ENCODE peak calls at places on chromosomes 11 and 22, in seven cellular contexts. One of them, this sample, is unnamed.

GRCh38 chr11:36264601-36265344 is 24.5 kb downstream of the COMMD9 start:
- DNase-seq in adrenal gland: no peak
- DNase-seq in PC-3: no peak
- DNase-seq in Panc1: no peak
- DNase-seq in IMR-90: no peak
- DNase-seq in body of pancreas: no peak
- DNase-seq in CD4-positive, alpha-beta memory T cell: no peak
- DNase-seq in this sample: no peak

GRCh38 chr11:16685914-16686313 is 52.5 kb upstream of the C11orf58 start:
- DNase-seq in adrenal gland: no peak
- DNase-seq in PC-3: no peak
- DNase-seq in Panc1: no peak
- DNase-seq in IMR-90: no peak
- DNase-seq in body of pancreas: no peak
- DNase-seq in CD4-positive, alpha-beta memory T cell: no peak
- DNase-seq in this sample: no peak

GRCh38 chr11:20337526-20338154 is 25.9 kb upstream of the HTATIP2 start:
- DNase-seq in adrenal gland: no peak
- DNase-seq in PC-3: peak; percentile 47
- DNase-seq in Panc1: no peak
- DNase-seq in IMR-90: peak; percentile 11
- DNase-seq in body of pancreas: no peak
- DNase-seq in CD4-positive, alpha-beta memory T cell: no peak
- DNase-seq in this sample: no peak

GRCh38 chr11:83933008-83933407 is 646.8 kb upstream of the CCDC90B start:
- DNase-seq in adrenal gland: no peak
- DNase-seq in PC-3: no peak
- DNase-seq in Panc1: no peak
- DNase-seq in IMR-90: no peak
- DNase-seq in body of pancreas: no peak
- DNase-seq in CD4-positive, alpha-beta memory T cell: no peak
- DNase-seq in this sample: no peak

GRCh38 chr11:130178441-130178971 is 18.9 kb downstream of the ST14 start:
- DNase-seq in adrenal gland: no peak
- DNase-seq in PC-3: no peak
- DNase-seq in Panc1: no peak
- DNase-seq in IMR-90: peak; percentile 10
- DNase-seq in body of pancreas: no peak
- DNase-seq in CD4-positive, alpha-beta memory T cell: no peak
- DNase-seq in this sample: no peak

GRCh38 chr11:114846040-114846791 is 167.9 kb downstream of the NXPE2 start:
- DNase-seq in adrenal gland: no peak
- DNase-seq in PC-3: no peak
- DNase-seq in Panc1: no peak
- DNase-seq in IMR-90: no peak
- DNase-seq in body of pancreas: peak; percentile 24
- DNase-seq in CD4-positive, alpha-beta memory T cell: no peak
- DNase-seq in this sample: no peak

GRCh38 chr11:45755281-45755859 is 49.6 kb upstream of the SLC35C1 start:
- DNase-seq in adrenal gland: no peak
- DNase-seq in PC-3: no peak
- DNase-seq in Panc1: no peak
- DNase-seq in IMR-90: no peak
- DNase-seq in body of pancreas: no peak
- DNase-seq in CD4-positive, alpha-beta memory T cell: no peak
- DNase-seq in this sample: no peak

GRCh38 chr22:40310081-40310770 is 36.1 kb upstream of the ADSL start:
- DNase-seq in adrenal gland: no peak
- DNase-seq in PC-3: no peak
- DNase-seq in Panc1: no peak
- DNase-seq in IMR-90: peak; percentile 93
- DNase-seq in body of pancreas: no peak
- DNase-seq in CD4-positive, alpha-beta memory T cell: no peak
- DNase-seq in this sample: no peak

GRCh38 chr11:86041975-86042378 is 26.9 kb downstream of the PICALM start:
- DNase-seq in adrenal gland: peak; percentile 62
- DNase-seq in PC-3: peak; percentile 92
- DNase-seq in Panc1: peak; percentile 90
- DNase-seq in IMR-90: peak; percentile 94
- DNase-seq in body of pancreas: peak; percentile 71
- DNase-seq in CD4-positive, alpha-beta memory T cell: peak; percentile 75
- DNase-seq in this sample: no peak

GRCh38 chr11:58786693-58787092 is 55.0 kb upstream of the GLYAT start:
- DNase-seq in adrenal gland: no peak
- DNase-seq in PC-3: no peak
- DNase-seq in Panc1: no peak
- DNase-seq in IMR-90: no peak
- DNase-seq in body of pancreas: no peak
- DNase-seq in CD4-positive, alpha-beta memory T cell: no peak
- DNase-seq in this sample: no peak

GRCh38 chr22:24088796-24089195 is 77.7 kb downstream of the CABIN1 start:
- DNase-seq in adrenal gland: no peak
- DNase-seq in PC-3: no peak
- DNase-seq in Panc1: no peak
- DNase-seq in IMR-90: peak; percentile 55
- DNase-seq in body of pancreas: no peak
- DNase-seq in CD4-positive, alpha-beta memory T cell: no peak
- DNase-seq in this sample: no peak

GRCh38 chr11:32830413-32830738 is 649 bp downstream of the PRRG4 start:
- DNase-seq in adrenal gland: no peak
- DNase-seq in PC-3: peak; percentile 69
- DNase-seq in Panc1: no peak
- DNase-seq in IMR-90: no peak
- DNase-seq in body of pancreas: peak; percentile 68
- DNase-seq in CD4-positive, alpha-beta memory T cell: no peak
- DNase-seq in this sample: no peak

GRCh38 chr11:117734596-117734995 is 62.4 kb downstream of the DSCAML1 start:
- DNase-seq in adrenal gland: no peak
- DNase-seq in PC-3: no peak
- DNase-seq in Panc1: no peak
- DNase-seq in IMR-90: no peak
- DNase-seq in body of pancreas: no peak
- DNase-seq in CD4-positive, alpha-beta memory T cell: no peak
- DNase-seq in this sample: no peak

GRCh38 chr11:14974723-14975587 is 2.8 kb upstream of the CALCA start:
- DNase-seq in adrenal gland: no peak
- DNase-seq in PC-3: peak; percentile 47
- DNase-seq in Panc1: peak; percentile 20
- DNase-seq in IMR-90: peak; percentile 20
- DNase-seq in body of pancreas: peak; percentile 53
- DNase-seq in CD4-positive, alpha-beta memory T cell: peak; percentile 42
- DNase-seq in this sample: no peak

GRCh38 chr11:98729118-98729517 is 291.6 kb upstream of the CNTN5 start:
- DNase-seq in adrenal gland: no peak
- DNase-seq in PC-3: no peak
- DNase-seq in Panc1: no peak
- DNase-seq in IMR-90: no peak
- DNase-seq in body of pancreas: no peak
- DNase-seq in CD4-positive, alpha-beta memory T cell: no peak
- DNase-seq in this sample: no peak

GRCh38 chr11:102879801-102880200 is 5.0 kb upstream of the MMP12 start:
- DNase-seq in adrenal gland: peak; percentile 15
- DNase-seq in PC-3: no peak
- DNase-seq in Panc1: no peak
- DNase-seq in IMR-90: no peak
- DNase-seq in body of pancreas: no peak
- DNase-seq in CD4-positive, alpha-beta memory T cell: no peak
- DNase-seq in this sample: no peak

GRCh38 chr11:7353100-7353499 is 101.4 kb downstream of the SYT9 start:
- DNase-seq in adrenal gland: no peak
- DNase-seq in PC-3: peak; percentile 55
- DNase-seq in Panc1: peak; percentile 32
- DNase-seq in IMR-90: no peak
- DNase-seq in body of pancreas: no peak
- DNase-seq in CD4-positive, alpha-beta memory T cell: peak; percentile 14
- DNase-seq in this sample: no peak

GRCh38 chr11:60924906-60925684 is 835 bp downstream of the TMEM132A start:
- DNase-seq in adrenal gland: no peak
- DNase-seq in PC-3: no peak
- DNase-seq in Panc1: no peak
- DNase-seq in IMR-90: no peak
- DNase-seq in body of pancreas: no peak
- DNase-seq in CD4-positive, alpha-beta memory T cell: no peak
- DNase-seq in this sample: no peak

GRCh38 chr11:33214187-33214586 is 43.0 kb upstream of the HIPK3 start:
- DNase-seq in adrenal gland: no peak
- DNase-seq in PC-3: no peak
- DNase-seq in Panc1: no peak
- DNase-seq in IMR-90: no peak
- DNase-seq in body of pancreas: no peak
- DNase-seq in CD4-positive, alpha-beta memory T cell: no peak
- DNase-seq in this sample: no peak

GRCh38 chr22:33464698-33465097 is 406.5 kb upstream of the SYN3 start:
- DNase-seq in adrenal gland: no peak
- DNase-seq in PC-3: no peak
- DNase-seq in Panc1: no peak
- DNase-seq in IMR-90: no peak
- DNase-seq in body of pancreas: no peak
- DNase-seq in CD4-positive, alpha-beta memory T cell: no peak
- DNase-seq in this sample: no peak

GRCh38 chr22:37848587-37849088 is 581 bp upstream of the EIF3L start:
- DNase-seq in adrenal gland: no peak
- DNase-seq in PC-3: peak; percentile 18
- DNase-seq in Panc1: no peak
- DNase-seq in IMR-90: peak; percentile 16
- DNase-seq in body of pancreas: no peak
- DNase-seq in CD4-positive, alpha-beta memory T cell: peak; percentile 32
- DNase-seq in this sample: no peak

DNA sequence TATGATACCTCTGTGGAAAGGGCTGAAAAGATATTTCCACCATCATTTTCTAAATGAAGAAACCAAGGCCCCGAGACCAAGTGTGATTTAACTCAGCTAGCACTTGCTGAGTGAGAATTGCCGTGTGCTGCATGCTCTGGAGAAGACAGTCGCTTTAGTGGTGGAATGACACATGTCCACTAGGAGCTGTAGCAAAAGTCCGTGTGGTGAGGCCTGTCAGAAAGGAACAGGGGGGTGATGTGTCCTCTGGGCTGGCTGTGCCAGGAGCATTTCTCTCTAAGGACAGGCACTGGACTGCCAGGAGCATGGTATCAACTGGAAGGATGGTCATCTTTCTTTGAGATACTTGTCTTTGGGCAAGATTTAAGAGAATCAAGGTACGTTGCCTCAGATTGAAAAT is 72.8 kb downstream of the ATXN10 start:
- DNase-seq in adrenal gland: no peak
- DNase-seq in PC-3: no peak
- DNase-seq in Panc1: no peak
- DNase-seq in IMR-90: no peak
- DNase-seq in body of pancreas: no peak
- DNase-seq in CD4-positive, alpha-beta memory T cell: no peak
- DNase-seq in this sample: no peak
- H3K4me1 ChIP-seq in adrenal gland: peaks cover 4% of the 10 kb centered on the region
- H3K4me1 ChIP-seq in PC-3: peaks cover 37% of the 10 kb centered on the region
- H3K4me1 ChIP-seq in Panc1: no peaks in the 10 kb centered on the region
- H3K4me1 ChIP-seq in IMR-90: peaks cover 7% of the 10 kb centered on the region
- H3K4me1 ChIP-seq in body of pancreas: peaks cover 5% of the 10 kb centered on the region
- H3K4me1 ChIP-seq in CD4-positive, alpha-beta memory T cell: no peaks in the 10 kb centered on the region
- H3K4me1 ChIP-seq in this sample: peaks cover 28% of the 10 kb centered on the region

GRCh38 chr11:35152575-35152974 is 13.6 kb downstream of the CD44 start:
- DNase-seq in adrenal gland: no peak
- DNase-seq in PC-3: no peak
- DNase-seq in Panc1: no peak
- DNase-seq in IMR-90: no peak
- DNase-seq in body of pancreas: no peak
- DNase-seq in CD4-positive, alpha-beta memory T cell: no peak
- DNase-seq in this sample: no peak

GRCh38 chr11:35151241-35151640 is 12.3 kb downstream of the CD44 start:
- DNase-seq in adrenal gland: no peak
- DNase-seq in PC-3: no peak
- DNase-seq in Panc1: no peak
- DNase-seq in IMR-90: no peak
- DNase-seq in body of pancreas: no peak
- DNase-seq in CD4-positive, alpha-beta memory T cell: no peak
- DNase-seq in this sample: no peak

GRCh38 chr11:35153280-35153679 is 14.3 kb downstream of the CD44 start:
- DNase-seq in adrenal gland: no peak
- DNase-seq in PC-3: no peak
- DNase-seq in Panc1: no peak
- DNase-seq in IMR-90: no peak
- DNase-seq in body of pancreas: no peak
- DNase-seq in CD4-positive, alpha-beta memory T cell: no peak
- DNase-seq in this sample: no peak

GRCh38 chr11:35154960-35155359 is 16.0 kb downstream of the CD44 start:
- DNase-seq in adrenal gland: no peak
- DNase-seq in PC-3: no peak
- DNase-seq in Panc1: no peak
- DNase-seq in IMR-90: no peak
- DNase-seq in body of pancreas: no peak
- DNase-seq in CD4-positive, alpha-beta memory T cell: no peak
- DNase-seq in this sample: no peak

GRCh38 chr11:35151896-35152295 is 12.9 kb downstream of the CD44 start:
- DNase-seq in adrenal gland: no peak
- DNase-seq in PC-3: no peak
- DNase-seq in Panc1: no peak
- DNase-seq in IMR-90: no peak
- DNase-seq in body of pancreas: no peak
- DNase-seq in CD4-positive, alpha-beta memory T cell: no peak
- DNase-seq in this sample: no peak
- H3K4me1 ChIP-seq in adrenal gland: no peaks in the 10 kb centered on the region
- H3K4me1 ChIP-seq in PC-3: peaks cover under 1% of the 10 kb centered on the region
- H3K4me1 ChIP-seq in Panc1: peaks cover 100% of the 10 kb centered on the region
- H3K4me1 ChIP-seq in IMR-90: peaks cover 31% of the 10 kb centered on the region
- H3K4me1 ChIP-seq in body of pancreas: peaks cover 55% of the 10 kb centered on the region
- H3K4me1 ChIP-seq in CD4-positive, alpha-beta memory T cell: peaks cover 100% of the 10 kb centered on the region
- H3K4me1 ChIP-seq in this sample: peaks cover 51% of the 10 kb centered on the region

GRCh38 chr11:69492201-69492991 is 10.9 kb downstream of the LINC01488 start:
- DNase-seq in adrenal gland: no peak
- DNase-seq in PC-3: no peak
- DNase-seq in Panc1: no peak
- DNase-seq in IMR-90: peak; percentile 41
- DNase-seq in body of pancreas: no peak
- DNase-seq in CD4-positive, alpha-beta memory T cell: no peak
- DNase-seq in this sample: no peak
- H3K4me1 ChIP-seq in adrenal gland: no peaks in the 10 kb centered on the region
- H3K4me1 ChIP-seq in PC-3: peaks cover 11% of the 10 kb centered on the region
- H3K4me1 ChIP-seq in Panc1: peaks cover 21% of the 10 kb centered on the region
- H3K4me1 ChIP-seq in IMR-90: peaks cover 8% of the 10 kb centered on the region
- H3K4me1 ChIP-seq in body of pancreas: peaks cover 15% of the 10 kb centered on the region
- H3K4me1 ChIP-seq in CD4-positive, alpha-beta memory T cell: no peaks in the 10 kb centered on the region
- H3K4me1 ChIP-seq in this sample: peaks cover 11% of the 10 kb centered on the region

GRCh38 chr11:65477271-65478029 is 21.4 kb upstream of the MALAT1 start:
- DNase-seq in adrenal gland: peak; percentile 98
- DNase-seq in PC-3: peak; percentile 97
- DNase-seq in Panc1: no peak
- DNase-seq in IMR-90: peak; percentile 92
- DNase-seq in body of pancreas: peak; percentile 98
- DNase-seq in CD4-positive, alpha-beta memory T cell: peak; percentile 78
- DNase-seq in this sample: peak; percentile 78

GRCh38 chr11:65478411-65479183 is 20.2 kb upstream of the MALAT1 start:
- DNase-seq in adrenal gland: peak; percentile 83
- DNase-seq in PC-3: no peak
- DNase-seq in Panc1: no peak
- DNase-seq in IMR-90: peak; percentile 73
- DNase-seq in body of pancreas: peak; percentile 59
- DNase-seq in CD4-positive, alpha-beta memory T cell: no peak
- DNase-seq in this sample: no peak

GRCh38 chr11:65476632-65477270 is 22.1 kb upstream of the MALAT1 start:
- DNase-seq in adrenal gland: no peak
- DNase-seq in PC-3: no peak
- DNase-seq in Panc1: no peak
- DNase-seq in IMR-90: no peak
- DNase-seq in body of pancreas: peak; percentile 53
- DNase-seq in CD4-positive, alpha-beta memory T cell: no peak
- DNase-seq in this sample: no peak

GRCh38 chr11:65482306-65482850 is 16.5 kb upstream of the MALAT1 start:
- DNase-seq in adrenal gland: no peak
- DNase-seq in PC-3: no peak
- DNase-seq in Panc1: no peak
- DNase-seq in IMR-90: no peak
- DNase-seq in body of pancreas: no peak
- DNase-seq in CD4-positive, alpha-beta memory T cell: no peak
- DNase-seq in this sample: no peak

GRCh38 chr11:65479184-65480145 is 19.4 kb upstream of the MALAT1 start:
- DNase-seq in adrenal gland: peak; percentile 74
- DNase-seq in PC-3: no peak
- DNase-seq in Panc1: no peak
- DNase-seq in IMR-90: peak; percentile 95
- DNase-seq in body of pancreas: peak; percentile 84
- DNase-seq in CD4-positive, alpha-beta memory T cell: no peak
- DNase-seq in this sample: no peak
- H3K4me1 ChIP-seq in adrenal gland: peaks cover 37% of the 10 kb centered on the region
- H3K4me1 ChIP-seq in PC-3: peaks cover 24% of the 10 kb centered on the region
- H3K4me1 ChIP-seq in Panc1: peaks cover 75% of the 10 kb centered on the region
- H3K4me1 ChIP-seq in IMR-90: peaks cover 22% of the 10 kb centered on the region
- H3K4me1 ChIP-seq in body of pancreas: peaks cover 40% of the 10 kb centered on the region
- H3K4me1 ChIP-seq in CD4-positive, alpha-beta memory T cell: peaks cover 20% of the 10 kb centered on the region
- H3K4me1 ChIP-seq in this sample: peaks cover 33% of the 10 kb centered on the region

This sample was measured in esophagus squamous epithelium.